ENCODE peak calls at places on chromosomes 1 and 21, in four cellular contexts. S is aorta, F is dermis blood vessel endothelial cell, H is brain microvascular endothelial cell. V is an unnamed sample.
A peak's percentile ranks its signal among the peaks of the same experiment; 100 is the strongest.

GRCh38 chr1:46806196-46807020 is 7.6 kb downstream of the CYP4B1 start:
- DNase-seq in S (peak; percentile 63), F (peak; percentile 59), H (no peak), V (no peak)

GRCh38 chr1:31751822-31752241 is 12.3 kb downstream of the ADGRB2 start:
- DNase-seq in S (no peak), F (no peak), H (no peak), V (no peak)

GRCh38 chr1:183822081-183822611 is 17.2 kb downstream of the RGL1 start:
- DNase-seq in S (peak; percentile 52), F (no peak), H (no peak), V (no peak)

GRCh38 chr1:6634278-6635052 is 9.8 kb downstream of the THAP3 start:
- DNase-seq in S (peak; percentile 66), H (peak; percentile 11), F (peak; percentile 73), V (peak; percentile 82)

GRCh38 chr21:28431527-28432200 is 561.0 kb downstream of the LTN1 start:
- DNase-seq in S (no peak), H (no peak), F (no peak), V (no peak)

GRCh38 chr1:13492711-13493110 is 21.1 kb downstream of the LRRC38 start:
- DNase-seq in F (no peak), S (no peak), H (no peak), V (no peak)

GRCh38 chr1:183149273-183149672 is 36.8 kb upstream of the LAMC2 start:
- DNase-seq in F (no peak), S (no peak), H (no peak), V (no peak)

GRCh38 chr21:45386728-45387371 is 18.1 kb upstream of the COL18A1 start:
- DNase-seq in F (peak; percentile 70), S (peak; percentile 65), H (peak; percentile 84), V (peak; percentile 80)

GRCh38 chr1:31425301-31426081 is 12.5 kb downstream of the SERINC2 start:
- DNase-seq in F (no peak), H (no peak), S (no peak), V (no peak)

GRCh38 chr1:62241357-62242131 is 46.9 kb downstream of the L1TD1 start:
- DNase-seq in H (no peak), F (no peak), S (no peak), V (peak; percentile 13)

GRCh38 chr1:31122101-31122735 is 56.7 kb upstream of the PUM1 start:
- DNase-seq in F (no peak), H (no peak), S (no peak), V (no peak)

GRCh38 chr1:205204552-205204951 is 7.0 kb downstream of the DSTYK start:
- DNase-seq in H (no peak), F (no peak), S (no peak), V (no peak)

GRCh38 chr1:186722711-186723309 is 42.6 kb upstream of the PTGS2 start:
- DNase-seq in F (peak; percentile 71), S (no peak), H (peak; percentile 73), V (no peak)

GRCh38 chr1:6603424-6603850 is 768 bp upstream of the KLHL21 start:
- DNase-seq in S (peak; percentile 73), F (peak; percentile 81), H (peak; percentile 64), V (peak; percentile 90)